ENCODE peak calls at places on chromosomes 7 and 10, in nine cellular contexts. E is left lung, H is uterus, V is psoas muscle, D is lower lobe of right lung, O is cardiac muscle cell, A is DND-41, X is coronary artery, K is stomach. I is an unnamed sample.

GRCh38 chr10:62817763-62818425 is 1.7 kb upstream of the EGR2 start:
- DNase-seq in A (peak), E (peak), X (peak), O (peak), K (peak), V (peak), D (peak), H (peak), I (no peak)

GRCh38 chr7:20647908-20648776 is 32.7 kb downstream of the ABCB5 start:
- DNase-seq in H (no peak), O (peak), V (no peak), D (no peak), A (peak), E (no peak), X (no peak), K (no peak), I (no peak)

GRCh38 chr7:36487756-36488336 is 98.2 kb downstream of the ANLN start:
- DNase-seq in O (peak), K (no peak), X (no peak), D (no peak), H (no peak), V (no peak), A (peak), E (no peak), I (no peak)

GRCh38 chr7:143351574-143351973 is 10.9 kb downstream of the FAM131B start:
- DNase-seq in H (no peak), K (no peak), V (no peak), E (no peak), A (no peak), O (no peak), X (no peak), D (no peak), I (no peak)

GRCh38 chr10:128697437-128697836 is 571.2 kb upstream of the MKI67 start:
- DNase-seq in A (no peak), O (no peak), K (no peak), V (no peak), E (no peak), D (no peak), X (no peak), H (no peak), I (peak)

GRCh38 chr7:140640060-140640611 is 477 bp downstream of the DENND2A start:
- DNase-seq in K (peak), A (no peak), O (peak), H (peak), V (peak), D (peak), E (peak), X (no peak), I (no peak)

GRCh38 chr10:32239770-32240169 is 107.2 kb downstream of the EPC1 start:
- DNase-seq in K (no peak), V (no peak), A (no peak), H (no peak), E (no peak), X (no peak), D (no peak), O (no peak), I (no peak)

GRCh38 chr10:119703903-119704508 is 21.8 kb upstream of the INPP5F start:
- DNase-seq in V (no peak), E (no peak), X (no peak), H (no peak), K (no peak), D (no peak), A (no peak), O (no peak), I (no peak)

GRCh38 chr7:79854621-79855020 is 280.0 kb upstream of the GNAI1 start:
- DNase-seq in E (no peak), V (no peak), O (no peak), D (no peak), A (no peak), H (no peak), X (no peak), K (no peak), I (no peak)

GRCh38 chr7:116139007-116139406 is 71.3 kb upstream of the TES start:
- DNase-seq in D (no peak), H (no peak), E (no peak), X (no peak), V (no peak), A (peak), O (peak), K (no peak), I (no peak)

GRCh38 chr10:125093199-125093841 is 67.0 kb downstream of the CTBP2 start:
- DNase-seq in D (peak), H (peak), E (no peak), V (peak), A (no peak), K (peak), X (no peak), O (peak), I (peak)

GRCh38 chr10:75431180-75432111 is at the start of gene LRMDA:
- DNase-seq in V (peak), D (peak), E (peak), K (peak), X (no peak), A (no peak), O (peak), H (peak), I (no peak)

GRCh38 chr10:13703997-13704536 is 117.3 kb downstream of the PRPF18 start:
- DNase-seq in K (no peak), X (no peak), H (no peak), A (no peak), V (no peak), E (no peak), D (no peak), O (no peak), I (no peak)

GRCh38 chr10:24307696-24308476 is 98.9 kb downstream of the KIAA1217 start:
- DNase-seq in K (no peak), E (no peak), O (no peak), D (no peak), X (no peak), V (no peak), H (no peak), A (no peak), I (no peak)

GRCh38 chr10:69901623-69902505 is 100.2 kb downstream of the COL13A1 start:
- DNase-seq in H (peak), X (no peak), K (peak), A (peak), O (peak), V (peak), E (no peak), D (peak), I (no peak)

GRCh38 chr10:131851332-131851731 is 49.5 kb upstream of the PPP2R2D start:
- DNase-seq in H (no peak), K (no peak), V (no peak), A (no peak), E (peak), O (no peak), D (no peak), X (peak), I (no peak)

GRCh38 chr10:101272229-101272868 is 43.1 kb upstream of the LBX1 start:
- DNase-seq in V (peak), O (peak), K (peak), H (peak), D (no peak), E (no peak), A (peak), X (no peak), I (no peak)

GRCh38 chr10:36538945-36539586 is 586.3 kb upstream of the ANKRD30A start:
- DNase-seq in V (no peak), A (no peak), O (no peak), E (no peak), H (no peak), K (peak), X (no peak), D (no peak), I (no peak)

GRCh38 chr10:108521827-108522503 is 1357.5 kb upstream of the SORCS1 start:
- DNase-seq in A (no peak), H (no peak), O (no peak), X (no peak), D (no peak), V (no peak), E (no peak), K (no peak), I (no peak)

GRCh38 chr10:7111574-7111973 is 299.3 kb downstream of the SFMBT2 start:
- DNase-seq in O (no peak), A (no peak), D (no peak), X (no peak), K (no peak), H (no peak), E (no peak), V (no peak), I (no peak)

GRCh38 chr10:4167216-4167615 is 382.2 kb upstream of the KLF6 start:
- DNase-seq in A (no peak), H (no peak), D (no peak), X (no peak), K (no peak), E (no peak), V (no peak), O (no peak), I (no peak)

GRCh38 chr10:92916433-92916832 is 68.1 kb downstream of the EXOC6 start:
- DNase-seq in H (no peak), E (no peak), D (no peak), K (no peak), A (no peak), V (no peak), O (no peak), X (no peak), I (no peak)

GRCh38 chr10:122149607-122150505 is 121.2 kb upstream of the BTBD16 start:
- DNase-seq in X (peak), V (peak), A (no peak), D (no peak), E (no peak), K (no peak), H (peak), O (no peak), I (no peak)

GRCh38 chr10:13803566-13804554 is 217.1 kb downstream of the PRPF18 start:
- DNase-seq in K (no peak), O (no peak), E (no peak), H (no peak), A (no peak), D (no peak), V (no peak), X (no peak), I (no peak)

GRCh38 chr7:85673881-85674280 is 487.0 kb upstream of the SEMA3D start:
- DNase-seq in K (no peak), D (no peak), V (no peak), E (no peak), H (no peak), A (no peak), X (no peak), O (no peak), I (no peak)

GRCh38 chr10:63515002-63515763 is 6.0 kb upstream of the REEP3 start:
- DNase-seq in A (peak), O (peak), H (no peak), X (no peak), K (no peak), D (no peak), V (no peak), E (no peak), I (no peak)

GRCh38 chr10:131968949-131969348 is 12.8 kb downstream of the BNIP3 start:
- DNase-seq in O (no peak), V (no peak), H (no peak), E (no peak), A (no peak), D (no peak), K (no peak), X (peak), I (no peak)

GRCh38 chr10:67076175-67076574 is 150.3 kb downstream of the LRRTM3 start:
- DNase-seq in K (no peak), O (peak), H (no peak), V (no peak), D (no peak), E (no peak), A (no peak), X (no peak), I (no peak)

GRCh38 chr10:73404690-73405089 is 9.2 kb downstream of the ANXA7 start:
- DNase-seq in D (no peak), V (no peak), X (no peak), H (no peak), A (no peak), O (no peak), K (no peak), E (no peak), I (no peak)

GRCh38 chr7:122350701-122351100 is 46.2 kb upstream of the FEZF1 start:
- DNase-seq in H (no peak), E (no peak), A (no peak), D (no peak), K (no peak), O (no peak), X (no peak), V (no peak), I (no peak)

GRCh38 chr7:137458399-137458798 is 114.9 kb upstream of the PTN start:
- DNase-seq in E (no peak), D (no peak), K (no peak), V (no peak), H (no peak), X (no peak), O (no peak), A (no peak), I (no peak)

GRCh38 chr10:11813855-11814557 is 9.2 kb upstream of the PROSER2 start:
- DNase-seq in E (no peak), X (no peak), H (no peak), K (no peak), O (no peak), V (no peak), A (no peak), D (no peak), I (no peak)

GRCh38 chr10:129956902-129957673 is 7.0 kb downstream of the EBF3 start:
- DNase-seq in V (no peak), O (no peak), E (no peak), K (no peak), A (no peak), H (no peak), X (no peak), D (no peak), I (no peak)
- H3K27ac ChIP-seq in V (peak), O (no peak), E (no peak), K (no peak), A (no peak), H (no peak), X (no peak), D (no peak), I (peak)

GRCh38 chr10:35412900-35413491 is 76.7 kb downstream of the CCNY start:
- DNase-seq in X (no peak), K (no peak), H (no peak), V (no peak), O (no peak), A (no peak), E (no peak), D (no peak), I (no peak)

GRCh38 chr10:35413985-35414861 is 77.9 kb downstream of the CCNY start:
- DNase-seq in E (no peak), D (no peak), X (no peak), A (no peak), H (no peak), K (no peak), O (no peak), V (no peak), I (no peak)

GRCh38 chr10:35412336-35412735 is 76.0 kb downstream of the CCNY start:
- DNase-seq in O (no peak), X (no peak), A (no peak), V (no peak), H (no peak), D (no peak), K (no peak), E (no peak), I (no peak)

GRCh38 chr10:35416628-35417625 is 80.6 kb downstream of the CCNY start:
- DNase-seq in D (no peak), A (peak), K (no peak), O (no peak), E (no peak), X (no peak), V (no peak), H (no peak), I (no peak)

DNA sequence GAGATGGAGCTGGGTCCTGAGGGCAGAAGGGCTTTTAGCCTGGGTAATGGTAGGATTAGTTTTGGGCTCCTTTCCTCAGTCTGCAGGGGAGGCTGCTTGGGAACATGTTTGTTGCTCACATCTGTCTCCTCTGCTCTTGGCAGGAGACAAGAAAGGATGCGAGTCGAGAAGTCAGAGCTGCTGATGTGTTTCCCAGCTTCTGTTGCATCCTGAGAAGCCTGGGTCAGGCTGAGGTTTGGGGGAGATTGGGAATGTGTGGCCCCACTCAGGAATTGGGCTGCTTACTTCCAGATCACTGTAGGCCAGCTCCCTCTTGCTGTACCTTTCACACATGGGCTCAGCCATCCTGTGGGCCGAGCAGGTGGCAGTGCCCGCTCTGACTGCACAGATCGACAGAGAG is 79.2 kb downstream of the CCNY start:
- DNase-seq in X (no peak), E (no peak), V (no peak), O (no peak), K (no peak), H (no peak), A (no peak), D (no peak), I (no peak)
- H3K27ac ChIP-seq in X (no peak), E (no peak), V (peak), O (no peak), K (no peak), H (peak), A (no peak), D (no peak), I (no peak)

GRCh38 chr7:7331523-7331922 is 149.2 kb downstream of the C1GALT1 start:
- DNase-seq in K (no peak), A (no peak), H (no peak), V (no peak), D (no peak), O (no peak), X (no peak), E (no peak), I (no peak)
- H3K27ac ChIP-seq in K (no peak), A (no peak), H (no peak), V (no peak), D (no peak), O (no peak), X (no peak), E (no peak), I (no peak)

DNA sequence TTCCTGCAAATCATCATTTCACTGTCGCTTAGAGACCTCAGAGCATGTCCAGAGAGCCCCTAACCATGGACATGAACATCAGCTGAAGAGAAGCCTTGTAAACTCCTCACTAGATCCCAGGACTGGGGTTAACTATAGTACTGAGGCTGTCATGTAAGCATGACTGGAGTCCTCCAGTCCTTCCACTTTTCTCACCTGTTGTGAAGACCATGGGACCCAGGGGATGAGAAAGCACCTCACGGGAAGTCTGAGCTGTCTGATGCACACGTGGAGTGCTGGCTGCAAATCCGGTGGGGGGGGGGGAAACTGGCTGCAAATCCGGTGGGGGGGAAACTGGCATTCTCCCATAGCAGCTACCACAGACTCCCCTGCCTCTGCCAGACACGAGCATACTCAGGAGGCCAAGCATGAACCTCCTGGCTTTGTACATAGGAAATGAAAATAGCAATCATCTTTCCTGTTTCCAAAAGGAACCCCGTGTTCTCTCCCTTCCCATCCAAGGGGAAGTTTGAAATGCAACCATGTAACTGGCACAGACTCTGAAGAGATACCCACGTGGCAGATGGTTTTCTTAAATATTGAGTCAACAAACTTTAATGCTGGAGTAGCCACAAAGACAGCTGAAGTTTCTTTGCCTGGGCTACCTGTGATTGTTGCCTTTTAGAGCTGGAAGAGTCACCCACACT is 261.4 kb downstream of the ZMYND11 start:
- DNase-seq in D (no peak), X (no peak), K (no peak), H (no peak), A (no peak), E (no peak), V (no peak), O (no peak), I (no peak)
- H3K27ac ChIP-seq in D (no peak), X (no peak), K (no peak), H (no peak), A (no peak), E (no peak), V (peak), O (no peak), I (peak)

GRCh38 chr7:1709281-1709680 is 39.2 kb downstream of the ELFN1 start:
- DNase-seq in O (no peak), V (no peak), E (peak), D (no peak), X (peak), H (no peak), K (no peak), A (no peak), I (no peak)

GRCh38 chr7:1709900-1710299 is 39.8 kb downstream of the ELFN1 start:
- DNase-seq in H (no peak), E (no peak), K (no peak), V (no peak), D (no peak), X (no peak), O (no peak), A (no peak), I (no peak)

GRCh38 chr7:1712907-1713501 is 42.9 kb downstream of the ELFN1 start:
- DNase-seq in K (no peak), E (peak), H (no peak), V (peak), D (peak), O (no peak), X (no peak), A (no peak), I (no peak)

GRCh38 chr7:1708640-1709249 is 38.7 kb downstream of the ELFN1 start:
- DNase-seq in V (no peak), K (no peak), D (peak), E (peak), H (no peak), A (no peak), O (no peak), X (peak), I (no peak)

GRCh38 chr7:1710936-1711335 is 40.9 kb downstream of the ELFN1 start:
- DNase-seq in A (no peak), D (no peak), X (no peak), O (no peak), E (peak), H (no peak), K (no peak), V (no peak), I (no peak)
- H3K27ac ChIP-seq in A (no peak), D (no peak), X (no peak), O (no peak), E (no peak), H (no peak), K (no peak), V (no peak), I (no peak)

DNA sequence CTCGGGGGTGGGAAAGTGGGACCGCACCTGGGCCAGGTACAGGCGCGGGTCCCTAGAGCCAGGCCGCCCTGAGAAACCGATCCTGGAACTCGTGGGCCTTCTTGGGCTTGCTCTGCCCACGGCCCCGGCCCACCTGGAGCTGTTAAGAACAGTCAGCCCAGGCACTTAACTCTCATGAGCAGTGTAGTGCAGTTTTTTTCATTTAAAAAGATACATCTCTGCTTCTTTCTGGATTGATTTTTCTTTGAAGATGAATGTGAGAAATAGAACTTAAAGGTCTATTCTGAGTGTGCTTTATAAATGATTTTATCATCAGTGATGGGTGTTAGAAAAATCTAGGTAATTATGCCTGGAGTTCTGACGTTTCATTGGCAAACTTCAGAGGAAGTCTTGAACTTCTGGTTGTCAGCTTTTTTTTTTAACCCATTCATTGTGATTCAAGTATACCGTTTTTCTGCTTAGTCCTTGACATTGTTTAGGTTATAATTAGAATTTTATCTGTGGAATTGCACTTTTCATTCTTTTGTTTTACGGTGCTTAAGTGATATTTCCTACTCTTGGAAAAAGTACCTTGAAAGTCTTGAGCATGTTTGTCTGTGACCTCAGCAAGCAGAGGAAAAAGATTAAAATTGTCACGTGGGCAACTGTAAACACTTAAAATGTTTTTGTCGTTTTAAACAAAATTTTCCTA is 845 bp downstream of the CDK1 start:
- DNase-seq in O (peak), K (no peak), H (no peak), X (no peak), A (no peak), E (no peak), D (no peak), V (no peak), I (no peak)
- H3K27ac ChIP-seq in O (peak), K (peak), H (no peak), X (no peak), A (peak), E (peak), D (no peak), V (no peak), I (no peak)

GRCh38 chr10:29583674-29584073 is 51.1 kb downstream of the SVIL start:
- DNase-seq in H (no peak), V (no peak), E (no peak), K (no peak), O (no peak), X (no peak), A (no peak), D (no peak), I (no peak)

GRCh38 chr10:29586509-29586908 is 48.3 kb downstream of the SVIL start:
- DNase-seq in E (no peak), O (no peak), A (no peak), X (no peak), V (no peak), K (no peak), D (no peak), H (no peak), I (no peak)

GRCh38 chr10:29588640-29589421 is 45.9 kb downstream of the SVIL start:
- DNase-seq in A (no peak), D (no peak), E (no peak), V (peak), K (no peak), O (no peak), H (no peak), X (peak), I (no peak)

GRCh38 chr10:29585488-29585976 is 49.2 kb downstream of the SVIL start:
- DNase-seq in X (no peak), O (no peak), D (no peak), H (no peak), A (no peak), V (peak), K (no peak), E (no peak), I (no peak)

GRCh38 chr10:29584436-29584835 is 50.3 kb downstream of the SVIL start:
- DNase-seq in K (no peak), A (no peak), D (no peak), E (no peak), X (no peak), H (no peak), V (no peak), O (no peak), I (no peak)
- H3K27ac ChIP-seq in K (no peak), A (no peak), D (no peak), E (no peak), X (no peak), H (peak), V (peak), O (peak), I (peak)